ENCODE peak calls at places on chromosomes 2 and 18, in seven cellular contexts. D, I, W, Q, G, R and E are unnamed samples.

GRCh38 chr2:237591379-237591881 is 896 bp upstream of the RAB17 start:
- DNase-seq in D (no peak), I (peak), W (no peak), Q (no peak), G (no peak), R (no peak), E (no peak)

GRCh38 chr2:224934542-224935188 is 107.6 kb downstream of the DOCK10 start:
- DNase-seq in D (peak), I (no peak), W (no peak), Q (peak), G (peak), R (peak), E (no peak)

GRCh38 chr2:120397362-120397811 is 51.5 kb downstream of the INHBB start:
- DNase-seq in D (no peak), I (no peak), W (peak), Q (no peak), G (no peak), R (no peak), E (no peak)

GRCh38 chr2:46876741-46877384 is 38.7 kb downstream of the MCFD2 start:
- DNase-seq in D (peak), I (peak), W (peak), Q (peak), G (peak), R (peak), E (peak)

GRCh38 chr2:196252408-196253114 is 81.2 kb upstream of the STK17B start:
- DNase-seq in D (no peak), I (no peak), W (no peak), Q (no peak), G (no peak), R (peak), E (no peak)

GRCh38 chr2:54613361-54613760 is 110.1 kb upstream of the EML6 start:
- DNase-seq in D (peak), I (no peak), W (no peak), Q (no peak), G (no peak), R (peak), E (no peak)

GRCh38 chr18:36496022-36496421 is 198.5 kb downstream of the FHOD3 start:
- DNase-seq in D (no peak), I (no peak), W (no peak), Q (peak), G (no peak), R (no peak), E (no peak)

GRCh38 chr2:225337183-225337582 is 62.3 kb upstream of the NYAP2 start:
- DNase-seq in D (peak), I (no peak), W (peak), Q (peak), G (peak), R (peak), E (peak)

GRCh38 chr2:158931577-158931976 is 36.9 kb upstream of the TANC1 start:
- DNase-seq in D (peak), I (no peak), W (peak), Q (peak), G (peak), R (peak), E (peak)

GRCh38 chr2:73260338-73260984 is 23.8 kb downstream of the FBXO41 start:
- DNase-seq in D (peak), I (no peak), W (peak), Q (peak), G (peak), R (peak), E (no peak)

GRCh38 chr2:160976797-160977196 is 183.4 kb upstream of the TANK start:
- DNase-seq in D (no peak), I (no peak), W (no peak), Q (no peak), G (no peak), R (no peak), E (no peak)

GRCh38 chr2:240443891-240444301 is 8.4 kb downstream of the GPC1 start:
- DNase-seq in D (no peak), I (no peak), W (no peak), Q (no peak), G (no peak), R (no peak), E (no peak)

GRCh38 chr2:236127010-236127409 is 41.2 kb downstream of the GBX2 start:
- DNase-seq in D (no peak), I (no peak), W (no peak), Q (no peak), G (no peak), R (no peak), E (no peak)

GRCh38 chr2:227890495-227891079 is 19.2 kb downstream of the DAW1 start:
- DNase-seq in D (peak), I (no peak), W (peak), Q (peak), G (peak), R (peak), E (no peak)
- TF ChIP-seq CTCF in D (peak), I (peak), W (peak), Q (peak), G (peak), R (peak), E (peak)

DNA sequence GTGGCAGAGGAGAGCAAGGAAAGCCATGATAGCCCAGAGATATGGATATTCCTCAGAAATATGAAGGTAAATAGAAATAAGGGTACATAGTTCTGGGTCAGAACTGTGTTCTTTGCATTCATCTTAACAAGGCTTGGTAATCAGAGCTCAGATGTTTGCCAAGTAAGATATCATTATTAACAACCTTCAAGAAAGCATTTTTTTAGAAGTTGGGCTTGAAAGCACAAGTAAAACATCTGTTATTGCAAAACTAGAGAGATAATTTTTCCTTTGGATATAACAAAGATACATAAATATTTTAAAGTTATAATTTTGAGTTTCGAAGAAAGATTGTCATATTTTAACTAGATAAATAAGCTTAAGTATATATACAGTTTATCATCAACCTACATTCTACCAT is 171.4 kb downstream of the ZNF804A start:
- DNase-seq in D (no peak), I (no peak), W (no peak), Q (peak), G (no peak), R (peak), E (no peak)
- H3K4me3 ChIP-seq in D (no peak), I (no peak), W (no peak), Q (no peak), G (no peak), R (no peak), E (no peak)

GRCh38 chr2:141113301-141113700 is 1017.5 kb downstream of the LRP1B start:
- DNase-seq in D (no peak), I (no peak), W (no peak), Q (no peak), G (no peak), R (no peak), E (no peak)

GRCh38 chr2:141105763-141106162 is 1025.1 kb downstream of the LRP1B start:
- DNase-seq in D (peak), I (no peak), W (no peak), Q (no peak), G (peak), R (peak), E (no peak)

GRCh38 chr2:141109633-141110032 is 1021.2 kb downstream of the LRP1B start:
- DNase-seq in D (no peak), I (no peak), W (no peak), Q (no peak), G (no peak), R (peak), E (no peak)
- TF ChIP-seq CTCF in D (peak), I (no peak), W (no peak), Q (peak), G (no peak), R (peak), E (peak)

GRCh38 chr18:13120255-13120654 is 98.3 kb upstream of the LDLRAD4 start:
- DNase-seq in D (peak), I (no peak), W (no peak), Q (no peak), G (no peak), R (no peak), E (no peak)

GRCh38 chr18:13124411-13124810 is 94.1 kb upstream of the LDLRAD4 start:
- DNase-seq in D (no peak), I (no peak), W (no peak), Q (no peak), G (no peak), R (no peak), E (no peak)

GRCh38 chr18:13120967-13121586 is 97.5 kb upstream of the LDLRAD4 start:
- DNase-seq in D (peak), I (no peak), W (no peak), Q (peak), G (peak), R (peak), E (peak)
- H3K4me3 ChIP-seq in D (no peak), I (no peak), W (no peak), Q (no peak), G (no peak), R (no peak), E (no peak)

GRCh38 chr2:60249879-60250278 is 303.6 kb downstream of the BCL11A start:
- DNase-seq in D (no peak), I (no peak), W (no peak), Q (no peak), G (no peak), R (no peak), E (no peak)
- TF ChIP-seq CTCF in D (no peak), I (no peak), W (no peak), Q (no peak), G (no peak), R (no peak), E (no peak)

DNA sequence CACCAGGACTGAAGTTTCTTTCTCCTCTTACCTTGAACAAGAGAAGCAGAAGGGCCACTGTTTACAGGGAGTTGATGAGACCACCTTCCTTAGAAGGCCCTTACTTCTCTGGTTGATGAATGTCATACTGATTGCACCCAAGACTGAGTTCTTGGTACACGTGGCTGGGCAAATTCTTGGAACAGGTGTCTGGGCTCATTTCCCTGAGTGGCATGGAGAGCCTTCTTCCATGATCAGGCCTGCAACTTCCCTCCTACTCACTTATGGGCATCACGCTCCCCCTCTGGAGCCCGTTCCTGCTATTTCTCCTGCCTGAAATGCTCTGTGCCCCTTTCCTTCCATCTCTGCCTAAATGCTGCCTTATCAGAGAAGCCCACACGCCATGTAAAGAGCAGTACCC is 110.3 kb downstream of the PTPRM start:
- DNase-seq in D (no peak), I (no peak), W (no peak), Q (no peak), G (no peak), R (no peak), E (no peak)
- H3K4me3 ChIP-seq in D (no peak), I (no peak), W (no peak), Q (no peak), G (no peak), R (no peak), E (no peak)

DNA sequence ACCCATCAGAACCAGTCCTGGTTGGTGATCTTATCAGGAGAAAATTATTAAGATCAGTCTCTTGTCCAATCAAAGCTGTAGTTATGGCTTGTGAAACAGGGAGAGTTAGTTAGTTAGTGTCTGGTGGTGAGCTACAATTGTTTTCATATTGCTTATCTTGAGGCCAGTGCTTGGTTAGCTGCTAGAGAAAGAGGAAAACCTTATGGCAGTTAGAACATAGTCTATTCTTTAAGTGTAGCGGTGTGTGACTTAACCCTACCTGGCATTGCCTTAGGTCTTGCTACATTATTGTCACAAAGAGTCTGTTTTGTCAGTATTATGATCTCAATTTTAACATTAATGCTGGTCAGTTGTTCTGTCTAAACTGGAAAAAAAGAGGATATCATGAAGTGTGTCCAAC is 11.5 kb upstream of the ABCA12 start:
- DNase-seq in D (no peak), I (no peak), W (no peak), Q (no peak), G (no peak), R (no peak), E (no peak)
- TF ChIP-seq CTCF in D (no peak), I (no peak), W (no peak), Q (no peak), G (no peak), R (no peak), E (no peak)